ENCODE peak calls at places on chromosomes 16 and 17, in nine cellular contexts. P is H7; A is gastrocnemius medialis; G is HAP-1; X is tibial artery; Y is heart right ventricle; J is stomach; B is fibroblast of pulmonary artery; Z is CD4-positive, CD25-positive, alpha-beta regulatory T cell. S is an unnamed sample.

GRCh38 chr16:84650062-84650991 is 2.0 kb downstream of the KLHL36 start:
- DNase-seq in P (no peak), A (no peak), G (no peak), X (no peak), Y (no peak), J (no peak), B (peak), Z (no peak), S (no peak)

GRCh38 chr16:57810197-57811024 is 8.1 kb upstream of the KIFC3 start:
- DNase-seq in P (peak), A (peak), G (peak), X (no peak), Y (peak), J (peak), B (peak), Z (peak), S (peak)

GRCh38 chr17:68135141-68135887 is 99.8 kb downstream of the KPNA2 start:
- DNase-seq in P (peak), A (no peak), G (no peak), X (no peak), Y (no peak), J (no peak), B (no peak), Z (no peak), S (no peak)

GRCh38 chr16:4915226-4915761 is 21.7 kb downstream of the PPL start:
- DNase-seq in P (no peak), A (no peak), G (no peak), X (no peak), Y (no peak), J (no peak), B (peak), Z (no peak), S (peak)

GRCh38 chr17:81528651-81529436 is 667 bp downstream of the FSCN2 start:
- DNase-seq in P (no peak), A (no peak), G (no peak), X (no peak), Y (no peak), J (no peak), B (no peak), Z (no peak), S (no peak)

GRCh38 chr17:5665164-5665563 is 80.9 kb upstream of the NLRP1 start:
- DNase-seq in P (no peak), A (no peak), G (no peak), X (peak), Y (no peak), J (no peak), B (no peak), Z (no peak), S (no peak)

GRCh38 chr17:80863626-80864025 is 128.0 kb upstream of the CHMP6 start:
- DNase-seq in P (no peak), A (no peak), G (no peak), X (no peak), Y (no peak), J (no peak), B (no peak), Z (no peak), S (no peak)

GRCh38 chr17:19978803-19979202 is 1.2 kb upstream of the AKAP10 start:
- DNase-seq in P (no peak), A (no peak), G (no peak), X (no peak), Y (no peak), J (no peak), B (no peak), Z (no peak), S (no peak)

GRCh38 chr16:81399909-81400308 is 44.7 kb upstream of the CMIP start:
- DNase-seq in P (no peak), A (no peak), G (no peak), X (peak), Y (no peak), J (no peak), B (no peak), Z (no peak), S (no peak)

GRCh38 chr16:86392751-86393150 is 117.6 kb upstream of the FOXF1 start:
- DNase-seq in P (no peak), A (no peak), G (no peak), X (no peak), Y (no peak), J (no peak), B (no peak), Z (no peak), S (no peak)

GRCh38 chr17:77366558-77367245 is 225.9 kb downstream of the SEC14L1 start:
- DNase-seq in P (peak), A (no peak), G (no peak), X (peak), Y (peak), J (no peak), B (peak), Z (no peak), S (no peak)

GRCh38 chr17:27402943-27403342 is 53.3 kb upstream of the KSR1 start:
- DNase-seq in P (no peak), A (no peak), G (no peak), X (no peak), Y (no peak), J (no peak), B (no peak), Z (no peak), S (no peak)

GRCh38 chr16:58028541-58029070 is 3.1 kb downstream of the MMP15 start:
- DNase-seq in P (peak), A (no peak), G (no peak), X (no peak), Y (no peak), J (no peak), B (no peak), Z (no peak), S (peak)

GRCh38 chr17:76046064-76046463 is 19.0 kb upstream of the EVPL start:
- DNase-seq in P (no peak), A (no peak), G (no peak), X (no peak), Y (no peak), J (no peak), B (no peak), Z (no peak), S (no peak)

GRCh38 chr17:66716236-66717026 is 118.5 kb upstream of the CACNG5 start:
- DNase-seq in P (no peak), A (no peak), G (peak), X (no peak), Y (no peak), J (no peak), B (peak), Z (no peak), S (no peak)

GRCh38 chr17:32323784-32324590 is 18.0 kb downstream of the C17orf75 start:
- DNase-seq in P (peak), A (no peak), G (no peak), X (no peak), Y (no peak), J (peak), B (no peak), Z (peak), S (no peak)

GRCh38 chr16:56667581-56668571 is at the start of gene MT1G:
- DNase-seq in P (peak), A (no peak), G (no peak), X (peak), Y (peak), J (peak), B (no peak), Z (peak), S (no peak)

GRCh38 chr17:3794890-3795757 is 5.9 kb downstream of the ITGAE start:
- DNase-seq in P (peak), A (no peak), G (no peak), X (no peak), Y (no peak), J (no peak), B (no peak), Z (peak), S (no peak)

GRCh38 chr17:65053354-65053881 is 3.1 kb downstream of the GNA13 start:
- DNase-seq in P (no peak), A (no peak), G (no peak), X (no peak), Y (no peak), J (no peak), B (no peak), Z (no peak), S (no peak)

GRCh38 chr17:65050438-65050837 is 6.1 kb downstream of the GNA13 start:
- DNase-seq in P (no peak), A (no peak), G (no peak), X (no peak), Y (no peak), J (no peak), B (no peak), Z (no peak), S (no peak)

GRCh38 chr17:65051922-65052321 is 4.6 kb downstream of the GNA13 start:
- DNase-seq in P (no peak), A (no peak), G (no peak), X (no peak), Y (no peak), J (no peak), B (no peak), Z (no peak), S (no peak)

GRCh38 chr17:65054602-65055001 is 1.9 kb downstream of the GNA13 start:
- DNase-seq in P (no peak), A (no peak), G (no peak), X (no peak), Y (no peak), J (no peak), B (no peak), Z (no peak), S (no peak)

GRCh38 chr17:65052585-65052984 is 4.0 kb downstream of the GNA13 start:
- DNase-seq in P (no peak), A (no peak), G (no peak), X (no peak), Y (no peak), J (no peak), B (no peak), Z (no peak), S (no peak)
- H3K4me3 ChIP-seq in P (no peak), A (no peak), G (no peak), X (no peak), Y (no peak), J (no peak), B (no peak), Z (peak), S (no peak)

GRCh38 chr17:55286681-55287589 is 22.2 kb downstream of the HLF start:
- DNase-seq in P (no peak), A (no peak), G (no peak), X (no peak), Y (no peak), J (peak), B (peak), Z (no peak), S (no peak)

GRCh38 chr17:55288356-55289105 is 23.8 kb downstream of the HLF start:
- DNase-seq in P (no peak), A (no peak), G (no peak), X (no peak), Y (no peak), J (no peak), B (no peak), Z (no peak), S (no peak)

GRCh38 chr17:55290721-55291507 is 26.2 kb downstream of the HLF start:
- DNase-seq in P (no peak), A (no peak), G (no peak), X (no peak), Y (no peak), J (no peak), B (no peak), Z (no peak), S (no peak)

GRCh38 chr17:55289978-55290377 is 25.2 kb downstream of the HLF start:
- DNase-seq in P (no peak), A (no peak), G (no peak), X (no peak), Y (no peak), J (no peak), B (no peak), Z (no peak), S (no peak)

DNA sequence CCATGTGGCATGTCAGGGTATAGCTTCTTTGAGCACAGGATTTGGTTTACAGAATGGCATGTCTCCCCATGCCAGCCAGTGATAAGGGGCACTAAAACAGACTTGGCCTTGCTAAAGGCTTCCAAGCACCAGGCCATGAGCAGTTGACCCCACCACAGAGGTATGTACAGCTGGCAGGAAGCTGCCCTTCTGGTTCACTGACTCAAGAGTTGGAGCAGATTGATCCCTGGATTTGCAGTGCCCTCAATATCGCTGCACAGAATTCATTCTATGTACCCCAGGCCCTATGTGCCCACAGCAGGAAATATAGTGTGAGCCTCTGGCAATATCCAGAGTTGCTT is 24.3 kb downstream of the HLF start:
- DNase-seq in P (no peak), A (no peak), G (no peak), X (no peak), Y (peak), J (no peak), B (no peak), Z (no peak), S (no peak)
- H3K4me3 ChIP-seq in P (no peak), A (no peak), G (no peak), X (no peak), Y (no peak), J (no peak), B (no peak), Z (no peak), S (no peak)

GRCh38 chr16:21943571-21943970 is 9.6 kb upstream of the UQCRC2 start:
- DNase-seq in P (no peak), A (no peak), G (no peak), X (no peak), Y (no peak), J (no peak), B (no peak), Z (no peak), S (no peak)
- H3K4me3 ChIP-seq in P (no peak), A (no peak), G (no peak), X (no peak), Y (no peak), J (no peak), B (no peak), Z (no peak), S (no peak)

DNA sequence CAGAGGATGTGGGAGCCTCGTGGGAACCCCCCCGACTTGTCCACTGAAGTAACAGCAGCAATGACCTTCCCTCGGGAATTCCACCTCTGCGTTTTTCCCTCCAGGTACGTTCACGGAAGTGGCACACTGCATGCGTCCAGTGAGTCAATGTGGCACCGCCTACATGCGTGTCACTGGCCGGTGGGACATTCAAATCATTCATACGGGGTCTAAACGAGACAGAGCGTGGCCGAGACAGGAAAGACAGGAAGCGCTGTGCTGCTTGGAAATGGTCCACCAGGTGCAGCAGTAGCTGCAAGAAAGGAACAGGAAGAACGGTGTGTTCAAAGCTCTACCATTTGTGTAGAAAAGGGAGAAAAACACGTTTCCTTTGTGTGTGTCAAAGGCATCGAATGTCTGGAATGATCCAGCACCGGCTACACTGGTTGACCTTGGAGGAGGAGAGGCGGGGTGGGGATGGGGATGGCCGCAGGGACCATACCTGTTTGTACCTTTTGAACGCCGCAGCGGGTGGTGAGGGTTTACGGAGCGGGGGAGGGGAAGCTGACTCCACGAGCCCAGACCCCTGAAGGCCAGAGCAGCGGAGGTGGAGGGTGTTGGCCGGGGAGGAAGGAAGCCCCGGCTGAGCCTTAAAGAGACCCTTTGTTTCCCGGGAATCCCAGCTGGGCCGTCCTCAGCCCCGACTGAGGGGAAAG is 1.7 kb upstream of the PGAP6 start:
- DNase-seq in P (peak), A (no peak), G (no peak), X (peak), Y (no peak), J (peak), B (no peak), Z (peak), S (peak)
- H3K4me3 ChIP-seq in P (peak), A (peak), G (peak), X (peak), Y (peak), J (peak), B (peak), Z (peak), S (peak)

GRCh38 chr16:48374255-48374654 is 11.0 kb downstream of the SIAH1 start:
- DNase-seq in P (no peak), A (no peak), G (no peak), X (no peak), Y (no peak), J (no peak), B (no peak), Z (no peak), S (no peak)
- H3K4me3 ChIP-seq in P (no peak), A (no peak), G (no peak), X (no peak), Y (no peak), J (no peak), B (no peak), Z (no peak), S (no peak)

GRCh38 chr16:69925311-69925710 is 25.8 kb upstream of the CLEC18A start:
- DNase-seq in P (peak), A (no peak), G (no peak), X (no peak), Y (no peak), J (no peak), B (no peak), Z (no peak), S (no peak)

GRCh38 chr16:69927056-69927757 is 23.9 kb upstream of the CLEC18A start:
- DNase-seq in P (peak), A (peak), G (no peak), X (peak), Y (peak), J (no peak), B (peak), Z (no peak), S (no peak)

GRCh38 chr16:69926241-69926640 is 24.9 kb upstream of the CLEC18A start:
- DNase-seq in P (peak), A (no peak), G (no peak), X (no peak), Y (no peak), J (no peak), B (no peak), Z (no peak), S (no peak)

GRCh38 chr16:69924041-69924775 is 26.9 kb upstream of the CLEC18A start:
- DNase-seq in P (peak), A (no peak), G (no peak), X (no peak), Y (peak), J (no peak), B (no peak), Z (no peak), S (no peak)

GRCh38 chr16:69924777-69925191 is 26.4 kb upstream of the CLEC18A start:
- DNase-seq in P (peak), A (no peak), G (no peak), X (peak), Y (peak), J (no peak), B (peak), Z (no peak), S (no peak)
- H3K4me3 ChIP-seq in P (no peak), A (peak), G (no peak), X (peak), Y (peak), J (no peak), B (peak), Z (no peak), S (no peak)

DNA sequence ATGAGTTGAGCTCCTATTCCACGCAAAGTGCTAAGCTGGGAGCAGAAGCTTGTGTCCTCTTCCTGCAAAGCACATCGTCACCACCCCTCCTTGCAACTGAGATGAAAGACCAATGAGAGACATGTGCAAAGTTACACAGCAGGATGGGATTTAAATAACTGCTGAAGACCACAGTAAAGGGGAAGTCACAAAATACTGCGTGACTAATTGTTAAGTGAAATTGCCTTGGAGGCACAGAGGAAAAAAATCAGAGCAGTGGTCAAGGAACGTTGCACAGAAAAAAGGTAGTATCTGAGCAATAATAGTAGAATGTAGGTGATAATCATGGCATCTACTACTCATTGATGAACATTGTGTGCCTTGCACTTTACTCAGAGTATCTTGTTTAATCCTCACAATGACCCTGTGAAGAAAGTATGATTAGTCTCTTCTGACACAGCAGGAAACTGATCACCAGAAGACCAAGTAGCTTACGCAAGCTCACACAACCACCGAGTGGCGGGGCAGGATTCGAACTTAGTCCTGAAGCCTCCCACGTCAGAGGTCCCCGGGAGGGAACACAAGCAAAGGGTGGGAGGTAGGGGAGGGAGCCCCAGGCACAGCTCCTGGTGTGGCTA is 15.4 kb upstream of the MYO18A start:
- DNase-seq in P (no peak), A (no peak), G (no peak), X (no peak), Y (no peak), J (no peak), B (no peak), Z (no peak), S (peak)
- H3K4me3 ChIP-seq in P (no peak), A (no peak), G (no peak), X (no peak), Y (no peak), J (no peak), B (no peak), Z (no peak), S (no peak)

S was measured in Jurkat, Clone E6-1.